ENCODE peak calls at places on chromosomes 4 and X, in nine cellular contexts. One of them, this sample, is unnamed.

GRCh38 chrX:12999422-12999821 is 24.5 kb downstream of the TMSB4X start:
- DNase-seq in AG04449: no peak
- DNase-seq in PC-9: no peak
- DNase-seq in IMR-90: peak; percentile 32
- DNase-seq in upper lobe of left lung: no peak
- DNase-seq in hepatocyte: no peak
- DNase-seq in colonic mucosa: no peak
- DNase-seq in dorsolateral prefrontal cortex: no peak
- DNase-seq in GM12865: peak; percentile 83
- DNase-seq in this sample: no peak

GRCh38 chr4:24775750-24776149 is 19.6 kb upstream of the SOD3 start:
- DNase-seq in AG04449: no peak
- DNase-seq in PC-9: no peak
- DNase-seq in IMR-90: no peak
- DNase-seq in upper lobe of left lung: no peak
- DNase-seq in hepatocyte: no peak
- DNase-seq in colonic mucosa: no peak
- DNase-seq in dorsolateral prefrontal cortex: no peak
- DNase-seq in GM12865: no peak
- DNase-seq in this sample: no peak

GRCh38 chr4:138401330-138401729 is 159.2 kb upstream of the SLC7A11 start:
- DNase-seq in AG04449: no peak
- DNase-seq in PC-9: no peak
- DNase-seq in IMR-90: no peak
- DNase-seq in upper lobe of left lung: no peak
- DNase-seq in hepatocyte: peak; percentile 6
- DNase-seq in colonic mucosa: no peak
- DNase-seq in dorsolateral prefrontal cortex: no peak
- DNase-seq in GM12865: no peak
- DNase-seq in this sample: no peak

GRCh38 chr4:186643501-186644315 is 79.9 kb downstream of the FAT1 start:
- DNase-seq in AG04449: no peak
- DNase-seq in PC-9: peak; percentile 82
- DNase-seq in IMR-90: peak; percentile 89
- DNase-seq in upper lobe of left lung: no peak
- DNase-seq in hepatocyte: peak; percentile 63
- DNase-seq in colonic mucosa: no peak
- DNase-seq in dorsolateral prefrontal cortex: no peak
- DNase-seq in GM12865: no peak
- DNase-seq in this sample: peak; percentile 68

GRCh38 chrX:276588-277171 is 4.5 kb upstream of the PLCXD1 start:
- DNase-seq in AG04449: no peak
- DNase-seq in PC-9: peak; percentile 52
- DNase-seq in IMR-90: peak; percentile 76
- DNase-seq in upper lobe of left lung: peak; percentile 87
- DNase-seq in hepatocyte: peak; percentile 69
- DNase-seq in colonic mucosa: peak; percentile 34
- DNase-seq in dorsolateral prefrontal cortex: no peak
- DNase-seq in GM12865: no peak
- DNase-seq in this sample: no peak

GRCh38 chr4:95867919-95868318 is 28.0 kb downstream of the PDHA2 start:
- DNase-seq in AG04449: no peak
- DNase-seq in PC-9: peak; percentile 35
- DNase-seq in IMR-90: no peak
- DNase-seq in upper lobe of left lung: no peak
- DNase-seq in hepatocyte: peak; percentile 6
- DNase-seq in colonic mucosa: no peak
- DNase-seq in dorsolateral prefrontal cortex: no peak
- DNase-seq in GM12865: no peak
- DNase-seq in this sample: no peak

GRCh38 chr4:185524888-185525863 is 10.1 kb downstream of the PDLIM3 start:
- DNase-seq in AG04449: no peak
- DNase-seq in PC-9: no peak
- DNase-seq in IMR-90: peak; percentile 30
- DNase-seq in upper lobe of left lung: no peak
- DNase-seq in hepatocyte: no peak
- DNase-seq in colonic mucosa: no peak
- DNase-seq in dorsolateral prefrontal cortex: no peak
- DNase-seq in GM12865: no peak
- DNase-seq in this sample: no peak

GRCh38 chr4:81166431-81166830 is 48.6 kb downstream of the PRKG2 start:
- DNase-seq in AG04449: no peak
- DNase-seq in PC-9: no peak
- DNase-seq in IMR-90: no peak
- DNase-seq in upper lobe of left lung: no peak
- DNase-seq in hepatocyte: no peak
- DNase-seq in colonic mucosa: no peak
- DNase-seq in dorsolateral prefrontal cortex: no peak
- DNase-seq in GM12865: no peak
- DNase-seq in this sample: no peak

GRCh38 chr4:182175788-182176519 is 67.2 kb upstream of the TENM3 start:
- DNase-seq in AG04449: no peak
- DNase-seq in PC-9: no peak
- DNase-seq in IMR-90: peak; percentile 63
- DNase-seq in upper lobe of left lung: no peak
- DNase-seq in hepatocyte: no peak
- DNase-seq in colonic mucosa: no peak
- DNase-seq in dorsolateral prefrontal cortex: no peak
- DNase-seq in GM12865: no peak
- DNase-seq in this sample: no peak

GRCh38 chr4:117447925-117448324 is 362.5 kb upstream of the TRAM1L1 start:
- DNase-seq in AG04449: no peak
- DNase-seq in PC-9: no peak
- DNase-seq in IMR-90: no peak
- DNase-seq in upper lobe of left lung: no peak
- DNase-seq in hepatocyte: no peak
- DNase-seq in colonic mucosa: peak; percentile 24
- DNase-seq in dorsolateral prefrontal cortex: no peak
- DNase-seq in GM12865: peak; percentile 48
- DNase-seq in this sample: no peak

GRCh38 chr4:124913237-124913636 is 200.7 kb upstream of the ANKRD50 start:
- DNase-seq in AG04449: no peak
- DNase-seq in PC-9: no peak
- DNase-seq in IMR-90: no peak
- DNase-seq in upper lobe of left lung: no peak
- DNase-seq in hepatocyte: no peak
- DNase-seq in colonic mucosa: no peak
- DNase-seq in dorsolateral prefrontal cortex: no peak
- DNase-seq in GM12865: no peak
- DNase-seq in this sample: no peak

GRCh38 chr4:152784490-152785195 is 4.9 kb downstream of the ARFIP1 start:
- DNase-seq in AG04449: no peak
- DNase-seq in PC-9: no peak
- DNase-seq in IMR-90: peak; percentile 40
- DNase-seq in upper lobe of left lung: no peak
- DNase-seq in hepatocyte: peak; percentile 10
- DNase-seq in colonic mucosa: no peak
- DNase-seq in dorsolateral prefrontal cortex: no peak
- DNase-seq in GM12865: no peak
- DNase-seq in this sample: no peak
- H3K4me3 ChIP-seq in AG04449: no peak overlapping the region
- H3K4me3 ChIP-seq in PC-9: no peak overlapping the region
- H3K4me3 ChIP-seq in IMR-90: no peak overlapping the region
- H3K4me3 ChIP-seq in upper lobe of left lung: no peak overlapping the region
- H3K4me3 ChIP-seq in hepatocyte: no peak overlapping the region
- H3K4me3 ChIP-seq in colonic mucosa: no peak overlapping the region
- H3K4me3 ChIP-seq in dorsolateral prefrontal cortex: no peak overlapping the region
- H3K4me3 ChIP-seq in GM12865: no peak overlapping the region
- H3K4me3 ChIP-seq in this sample: no peak overlapping the region

DNA sequence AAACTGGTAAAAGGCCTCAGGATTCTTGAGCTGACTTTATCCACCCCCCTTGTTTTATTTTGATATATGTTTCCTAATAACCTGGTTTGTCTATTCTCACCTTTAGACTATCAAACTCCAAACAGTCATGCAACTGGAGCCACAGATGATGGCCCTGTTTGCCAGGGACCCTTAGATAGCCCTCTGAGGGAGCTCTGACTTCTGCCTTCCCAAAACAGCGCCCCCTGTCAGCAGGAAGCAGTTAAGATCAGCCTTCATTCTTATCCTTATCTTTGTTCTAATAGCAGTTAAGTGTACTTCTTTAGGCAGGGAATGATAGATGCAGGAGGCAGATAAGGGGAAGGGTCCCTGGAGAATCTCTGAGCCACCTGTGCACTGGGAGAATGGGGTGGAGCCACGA is 27.5 kb upstream of the CXCL13 start:
- DNase-seq in AG04449: no peak
- DNase-seq in PC-9: no peak
- DNase-seq in IMR-90: no peak
- DNase-seq in upper lobe of left lung: no peak
- DNase-seq in hepatocyte: no peak
- DNase-seq in colonic mucosa: no peak
- DNase-seq in dorsolateral prefrontal cortex: no peak
- DNase-seq in GM12865: no peak
- DNase-seq in this sample: no peak
- TF ChIP-seq CTCF in AG04449: no peak
- TF ChIP-seq CTCF in PC-9: no peak
- TF ChIP-seq CTCF in IMR-90: no peak
- TF ChIP-seq CTCF in upper lobe of left lung: no peak
- TF ChIP-seq CTCF in hepatocyte: no peak
- TF ChIP-seq CTCF in colonic mucosa: no peak
- TF ChIP-seq CTCF in dorsolateral prefrontal cortex: no peak
- TF ChIP-seq CTCF in GM12865: peak; percentile 12
- TF ChIP-seq CTCF in this sample: no peak

GRCh38 chrX:69503835-69504625 is at the start of gene NALF2:
- DNase-seq in AG04449: no peak
- DNase-seq in PC-9: no peak
- DNase-seq in IMR-90: peak; percentile 11
- DNase-seq in upper lobe of left lung: peak; percentile 80
- DNase-seq in hepatocyte: peak; percentile 79
- DNase-seq in colonic mucosa: peak; percentile 45
- DNase-seq in dorsolateral prefrontal cortex: peak; percentile 52
- DNase-seq in GM12865: peak; percentile 2
- DNase-seq in this sample: peak; percentile 12

GRCh38 chrX:69505772-69506616 is 1.9 kb downstream of the NALF2 start:
- DNase-seq in AG04449: no peak
- DNase-seq in PC-9: no peak
- DNase-seq in IMR-90: no peak
- DNase-seq in upper lobe of left lung: no peak
- DNase-seq in hepatocyte: peak; percentile 15
- DNase-seq in colonic mucosa: no peak
- DNase-seq in dorsolateral prefrontal cortex: no peak
- DNase-seq in GM12865: no peak
- DNase-seq in this sample: no peak

GRCh38 chrX:69503228-69503834 is 795 bp upstream of the NALF2 start:
- DNase-seq in AG04449: no peak
- DNase-seq in PC-9: no peak
- DNase-seq in IMR-90: no peak
- DNase-seq in upper lobe of left lung: no peak
- DNase-seq in hepatocyte: no peak
- DNase-seq in colonic mucosa: no peak
- DNase-seq in dorsolateral prefrontal cortex: no peak
- DNase-seq in GM12865: no peak
- DNase-seq in this sample: no peak

GRCh38 chrX:69506617-69507499 is 2.7 kb downstream of the NALF2 start:
- DNase-seq in AG04449: no peak
- DNase-seq in PC-9: no peak
- DNase-seq in IMR-90: no peak
- DNase-seq in upper lobe of left lung: no peak
- DNase-seq in hepatocyte: no peak
- DNase-seq in colonic mucosa: no peak
- DNase-seq in dorsolateral prefrontal cortex: no peak
- DNase-seq in GM12865: no peak
- DNase-seq in this sample: no peak

GRCh38 chrX:69504626-69505612 is 793 bp downstream of the NALF2 start:
- DNase-seq in AG04449: no peak
- DNase-seq in PC-9: no peak
- DNase-seq in IMR-90: no peak
- DNase-seq in upper lobe of left lung: peak; percentile 52
- DNase-seq in hepatocyte: peak; percentile 10
- DNase-seq in colonic mucosa: no peak
- DNase-seq in dorsolateral prefrontal cortex: no peak
- DNase-seq in GM12865: no peak
- DNase-seq in this sample: no peak
- H3K4me3 ChIP-seq in AG04449: no peak overlapping the region
- H3K4me3 ChIP-seq in PC-9: no peak overlapping the region
- H3K4me3 ChIP-seq in IMR-90: no peak overlapping the region
- H3K4me3 ChIP-seq in upper lobe of left lung: peak overlapping the region; percentile 48
- H3K4me3 ChIP-seq in hepatocyte: peak overlapping the region; percentile 55
- H3K4me3 ChIP-seq in colonic mucosa: peak overlapping the region; percentile 38
- H3K4me3 ChIP-seq in dorsolateral prefrontal cortex: peak overlapping the region; percentile 54
- H3K4me3 ChIP-seq in GM12865: no peak overlapping the region
- H3K4me3 ChIP-seq in this sample: peak overlapping the region; percentile 41

GRCh38 chr4:6032249-6033244 is 14.3 kb upstream of the C4orf50 start:
- DNase-seq in AG04449: no peak
- DNase-seq in PC-9: no peak
- DNase-seq in IMR-90: no peak
- DNase-seq in upper lobe of left lung: no peak
- DNase-seq in hepatocyte: no peak
- DNase-seq in colonic mucosa: no peak
- DNase-seq in dorsolateral prefrontal cortex: no peak
- DNase-seq in GM12865: no peak
- DNase-seq in this sample: no peak
- TF ChIP-seq CTCF in AG04449: no peak
- TF ChIP-seq CTCF in PC-9: no peak
- TF ChIP-seq CTCF in IMR-90: no peak
- TF ChIP-seq CTCF in upper lobe of left lung: no peak
- TF ChIP-seq CTCF in hepatocyte: no peak
- TF ChIP-seq CTCF in colonic mucosa: no peak
- TF ChIP-seq CTCF in dorsolateral prefrontal cortex: peak; percentile 19
- TF ChIP-seq CTCF in GM12865: no peak
- TF ChIP-seq CTCF in this sample: no peak

GRCh38 chr4:929970-930625 is 2.0 kb downstream of the GAK start:
- DNase-seq in AG04449: no peak
- DNase-seq in PC-9: peak; percentile 64
- DNase-seq in IMR-90: peak; percentile 71
- DNase-seq in upper lobe of left lung: no peak
- DNase-seq in hepatocyte: no peak
- DNase-seq in colonic mucosa: peak; percentile 38
- DNase-seq in dorsolateral prefrontal cortex: no peak
- DNase-seq in GM12865: peak; percentile 46
- DNase-seq in this sample: no peak
- H3K4me3 ChIP-seq in AG04449: peak overlapping the region; percentile 21
- H3K4me3 ChIP-seq in PC-9: peak overlapping the region; percentile 96
- H3K4me3 ChIP-seq in IMR-90: no peak overlapping the region
- H3K4me3 ChIP-seq in upper lobe of left lung: peak overlapping the region; percentile 97
- H3K4me3 ChIP-seq in hepatocyte: no peak overlapping the region
- H3K4me3 ChIP-seq in colonic mucosa: peak overlapping the region; percentile 96
- H3K4me3 ChIP-seq in dorsolateral prefrontal cortex: no peak overlapping the region
- H3K4me3 ChIP-seq in GM12865: peak overlapping the region; percentile 70
- H3K4me3 ChIP-seq in this sample: no peak overlapping the region

GRCh38 chr4:1728061-1728980 is 7.0 kb downstream of the TACC3 start:
- DNase-seq in AG04449: no peak
- DNase-seq in PC-9: peak; percentile 72
- DNase-seq in IMR-90: no peak
- DNase-seq in upper lobe of left lung: peak; percentile 67
- DNase-seq in hepatocyte: no peak
- DNase-seq in colonic mucosa: no peak
- DNase-seq in dorsolateral prefrontal cortex: no peak
- DNase-seq in GM12865: no peak
- DNase-seq in this sample: no peak
- TF ChIP-seq CTCF in AG04449: no peak
- TF ChIP-seq CTCF in PC-9: peak; percentile 59
- TF ChIP-seq CTCF in IMR-90: no peak
- TF ChIP-seq CTCF in upper lobe of left lung: no peak
- TF ChIP-seq CTCF in hepatocyte: no peak
- TF ChIP-seq CTCF in colonic mucosa: no peak
- TF ChIP-seq CTCF in dorsolateral prefrontal cortex: no peak
- TF ChIP-seq CTCF in GM12865: no peak
- TF ChIP-seq CTCF in this sample: peak; percentile 32

GRCh38 chr4:5715357-5715756 is 4.4 kb downstream of the EVC start:
- DNase-seq in AG04449: no peak
- DNase-seq in PC-9: no peak
- DNase-seq in IMR-90: no peak
- DNase-seq in upper lobe of left lung: no peak
- DNase-seq in hepatocyte: no peak
- DNase-seq in colonic mucosa: no peak
- DNase-seq in dorsolateral prefrontal cortex: no peak
- DNase-seq in GM12865: no peak
- DNase-seq in this sample: no peak
- H3K4me3 ChIP-seq in AG04449: no peak overlapping the region
- H3K4me3 ChIP-seq in PC-9: no peak overlapping the region
- H3K4me3 ChIP-seq in IMR-90: no peak overlapping the region
- H3K4me3 ChIP-seq in upper lobe of left lung: no peak overlapping the region
- H3K4me3 ChIP-seq in hepatocyte: no peak overlapping the region
- H3K4me3 ChIP-seq in colonic mucosa: no peak overlapping the region
- H3K4me3 ChIP-seq in dorsolateral prefrontal cortex: no peak overlapping the region
- H3K4me3 ChIP-seq in GM12865: no peak overlapping the region
- H3K4me3 ChIP-seq in this sample: no peak overlapping the region

This sample was measured in kidney epithelial cell.